ENCODE peak calls at places on chromosomes 12 and 14, in seven cellular contexts. T is endothelial cell of umbilical vein, B is suprapubic skin, R is HCT116, V is transverse colon, H is GM23338, D is stomach. Y is an unnamed sample.

GRCh38 chr12:130764073-130764472 is 48.0 kb upstream of the RIMBP2 start:
- DNase-seq in H (no peak), D (no peak), R (peak), T (peak), V (no peak), B (no peak), Y (no peak)

GRCh38 chr12:11949738-11950403 is 120.9 kb upstream of the BCL2L14 start:
- DNase-seq in T (no peak), V (no peak), B (no peak), R (no peak), H (no peak), D (peak), Y (no peak)

GRCh38 chr12:70581199-70581598 is 56.0 kb downstream of the PTPRB start:
- DNase-seq in H (no peak), B (no peak), T (no peak), D (no peak), V (no peak), R (no peak), Y (no peak)

GRCh38 chr12:27571463-27571862 is 47.5 kb downstream of the PPFIBP1 start:
- DNase-seq in T (peak), H (no peak), V (no peak), R (no peak), D (no peak), B (no peak), Y (no peak)

GRCh38 chr12:132003846-132004245 is 54.1 kb downstream of the EP400 start:
- DNase-seq in H (no peak), T (peak), B (no peak), D (no peak), R (no peak), V (no peak), Y (no peak)

GRCh38 chr12:1917172-1918070 is 1.0 kb downstream of the CACNA2D4 start:
- DNase-seq in T (no peak), D (peak), B (peak), R (no peak), H (no peak), V (no peak), Y (no peak)

GRCh38 chr14:57875296-57875695 is 9.4 kb upstream of the SLC35F4 start:
- DNase-seq in T (no peak), D (no peak), H (no peak), B (no peak), R (no peak), V (no peak), Y (no peak)

GRCh38 chr12:109606261-109607028 is 32.9 kb downstream of the MVK start:
- DNase-seq in B (no peak), T (no peak), V (no peak), H (peak), D (no peak), R (no peak), Y (no peak)

GRCh38 chr12:123057505-123058265 is 77.2 kb downstream of the ARL6IP4 start:
- DNase-seq in D (no peak), R (no peak), H (no peak), B (no peak), V (no peak), T (no peak), Y (no peak)

GRCh38 chr14:103744621-103745395 is 29.2 kb downstream of the ZFYVE21 start:
- DNase-seq in V (no peak), H (no peak), B (peak), T (no peak), D (no peak), R (no peak), Y (no peak)

GRCh38 chr12:68175566-68176033 is 16.1 kb upstream of the IFNG start:
- DNase-seq in B (no peak), D (no peak), V (peak), R (no peak), H (no peak), T (no peak), Y (no peak)

GRCh38 chr12:75334384-75335030 is at the start of gene GLIPR1L1:
- DNase-seq in D (peak), T (peak), R (peak), H (peak), V (peak), B (peak), Y (peak)

GRCh38 chr14:60722163-60722835 is 1.9 kb downstream of the SIX4 start:
- DNase-seq in H (peak), B (peak), D (peak), V (peak), R (no peak), T (peak), Y (no peak)

GRCh38 chr12:62466018-62466595 is 519 bp upstream of the MON2 start:
- DNase-seq in V (peak), R (no peak), H (peak), B (no peak), T (no peak), D (peak), Y (peak)

GRCh38 chr14:74611672-74612345 is at the start of gene LTBP2:
- DNase-seq in T (no peak), B (no peak), R (no peak), D (no peak), V (no peak), H (peak), Y (no peak)

GRCh38 chr14:74762917-74763802 is at the start of gene YLPM1:
- DNase-seq in R (peak), T (peak), V (peak), B (peak), D (peak), H (peak), Y (peak)

GRCh38 chr12:42815068-42815467 is 225.5 kb upstream of the PRICKLE1 start:
- DNase-seq in D (no peak), V (no peak), B (no peak), H (no peak), R (no peak), T (no peak), Y (no peak)

GRCh38 chr14:62943202-62943601 is 102.1 kb downstream of the KCNH5 start:
- DNase-seq in R (no peak), H (no peak), T (no peak), B (no peak), V (no peak), D (no peak), Y (no peak)

GRCh38 chr12:51863921-51864700 is 15.6 kb upstream of the FIGNL2 start:
- DNase-seq in H (peak), D (no peak), B (no peak), T (no peak), R (no peak), V (no peak), Y (no peak)

GRCh38 chr12:106445981-106446380 is 88.4 kb downstream of the POLR3B start:
- DNase-seq in H (no peak), T (no peak), R (no peak), V (no peak), D (no peak), B (no peak), Y (no peak)

DNA sequence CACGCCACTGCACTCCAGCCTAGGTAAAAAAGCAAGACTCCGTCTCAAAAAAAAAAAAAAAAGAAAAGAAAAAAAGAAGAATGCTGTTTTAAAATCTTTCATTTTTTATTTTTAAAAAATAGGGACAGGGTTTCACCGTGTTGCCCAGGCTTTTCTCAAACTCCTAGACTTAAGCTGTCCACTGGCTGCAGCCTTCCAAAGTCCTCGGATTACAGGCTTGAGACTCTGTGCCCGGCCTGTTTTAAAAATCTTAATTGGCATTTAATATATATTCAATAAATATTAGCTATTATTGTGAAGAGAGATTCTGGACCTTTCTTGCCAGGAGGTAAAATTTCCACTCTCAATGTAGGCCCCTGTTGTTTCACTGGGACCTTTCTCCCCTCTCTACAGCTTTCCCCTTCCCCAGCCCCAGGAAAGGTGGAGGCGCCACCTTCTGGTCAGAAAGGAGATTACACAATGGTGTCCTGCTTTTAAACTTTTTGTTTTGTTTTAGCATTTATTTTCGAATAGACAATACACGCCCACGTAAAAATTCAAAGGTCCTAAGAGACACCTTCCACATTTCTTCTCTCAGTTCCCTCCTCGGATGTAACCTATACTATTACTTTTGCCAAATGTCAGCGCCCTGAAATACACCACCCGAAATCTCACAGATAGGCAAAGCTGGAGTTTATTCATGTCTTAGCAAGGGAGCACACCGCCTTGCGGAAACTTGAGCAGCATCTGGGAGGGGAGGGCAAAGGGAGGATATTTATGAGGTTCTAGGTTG is 23.8 kb upstream of the PHC1 start:
- DNase-seq in D (peak), H (peak), R (no peak), B (no peak), T (peak), V (peak), Y (no peak)
- TF ChIP-seq POLR2AphosphoS5 in D (no peak), H (no peak), R (no peak), B (no peak), T (no peak), V (no peak), Y (no peak)

DNA sequence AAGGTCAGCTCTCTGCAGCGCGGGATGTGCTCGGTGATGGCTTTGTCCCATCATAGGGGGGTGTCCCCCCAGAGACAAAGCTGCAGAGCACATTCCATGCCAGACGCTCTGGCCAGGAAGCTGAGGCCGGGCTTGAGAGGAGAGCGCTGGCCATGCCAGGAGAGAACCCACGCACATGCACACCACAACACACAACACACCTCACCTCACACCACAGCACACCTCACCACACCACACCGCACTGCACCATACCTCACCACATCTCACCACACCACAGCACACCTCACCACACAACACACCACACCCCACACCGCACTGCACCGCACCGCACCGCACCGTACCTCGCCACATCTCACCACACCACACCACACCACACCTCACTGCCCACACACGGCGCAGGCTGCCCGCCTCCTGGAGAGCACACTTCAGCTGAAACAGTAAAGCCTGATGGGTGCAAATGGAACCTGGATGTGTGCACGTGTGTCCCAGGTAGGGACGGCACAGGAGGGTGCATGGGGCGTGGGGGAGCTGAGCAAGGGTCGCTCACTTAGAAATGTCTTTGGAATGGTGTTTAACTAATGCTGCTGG is 10.8 kb downstream of the ANKRD9 start:
- DNase-seq in D (no peak), B (no peak), V (no peak), T (no peak), R (no peak), H (no peak), Y (no peak)
- H3K4me3 ChIP-seq in D (no peak), B (no peak), V (no peak), T (no peak), R (no peak), H (no peak), Y (no peak)

DNA sequence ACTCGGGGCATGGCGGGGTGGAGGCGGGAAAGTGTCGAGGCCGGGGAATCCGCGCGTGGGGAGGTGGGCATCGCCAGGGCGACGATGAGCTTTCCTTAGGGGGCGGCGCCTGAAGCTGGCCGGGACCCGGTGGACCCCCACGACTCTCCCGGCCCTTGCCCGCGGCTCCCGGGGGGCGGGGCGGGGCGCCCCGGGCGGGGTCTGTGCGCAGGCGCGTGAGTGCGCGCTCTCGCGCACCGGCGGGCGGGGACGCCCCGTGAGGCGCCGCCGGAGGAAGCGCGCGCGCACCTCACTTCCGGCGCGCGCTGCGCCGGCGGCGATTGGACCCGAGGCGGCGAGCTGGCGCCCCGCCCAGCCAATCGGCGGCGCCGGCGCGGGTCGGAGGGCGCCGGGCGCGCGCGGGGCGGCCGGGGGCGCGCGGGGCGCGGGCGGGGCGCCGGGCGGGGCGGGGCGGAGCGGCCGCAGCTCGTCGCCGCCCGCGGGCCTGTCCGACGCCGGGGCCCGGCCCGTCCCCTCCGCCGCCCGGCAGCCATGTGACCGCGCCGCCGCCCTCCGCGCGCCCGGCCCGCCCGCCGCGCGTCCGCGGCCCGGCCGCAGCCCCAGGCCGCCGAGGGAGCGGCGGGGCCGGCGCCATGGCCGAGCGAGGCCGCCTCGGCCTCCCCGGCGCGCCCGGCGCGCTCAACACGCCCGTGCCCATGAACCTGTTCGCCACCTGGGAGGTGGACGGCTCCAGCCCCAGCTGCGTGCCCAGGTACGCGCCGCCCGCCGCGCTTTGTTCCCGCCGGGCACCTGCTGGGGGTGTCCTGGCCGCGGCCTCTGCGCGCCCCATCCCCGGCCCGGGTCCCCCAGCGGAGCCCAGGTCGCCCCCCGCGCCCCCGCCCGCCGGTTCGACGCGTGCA is at the start of gene PACS2:
- DNase-seq in T (peak), V (peak), H (peak), R (peak), B (no peak), D (peak), Y (peak)
- TF ChIP-seq POLR2AphosphoS5 in T (no peak), V (no peak), H (no peak), R (peak), B (no peak), D (no peak), Y (no peak)

GRCh38 chr12:50022903-50023302 is 2.4 kb downstream of the RACGAP1 start:
- DNase-seq in B (no peak), R (no peak), V (no peak), D (no peak), T (no peak), H (no peak), Y (no peak)

GRCh38 chr12:50024804-50025186 is 499 bp downstream of the RACGAP1 start:
- DNase-seq in R (no peak), H (peak), D (no peak), T (peak), B (no peak), V (no peak), Y (no peak)

GRCh38 chr12:50025187-50026059 is at the start of gene RACGAP1:
- DNase-seq in V (peak), R (peak), T (peak), B (peak), D (peak), H (peak), Y (peak)

GRCh38 chr12:50026691-50027090 is 1.4 kb upstream of the RACGAP1 start:
- DNase-seq in V (no peak), B (no peak), H (no peak), R (no peak), D (no peak), T (no peak), Y (no peak)

GRCh38 chr12:50024227-50024626 is 1.1 kb downstream of the RACGAP1 start:
- DNase-seq in H (no peak), V (no peak), R (no peak), D (no peak), B (no peak), T (no peak), Y (no peak)
- H3K4me3 ChIP-seq in H (peak), V (peak), R (peak), D (peak), B (peak), T (peak), Y (peak)

DNA sequence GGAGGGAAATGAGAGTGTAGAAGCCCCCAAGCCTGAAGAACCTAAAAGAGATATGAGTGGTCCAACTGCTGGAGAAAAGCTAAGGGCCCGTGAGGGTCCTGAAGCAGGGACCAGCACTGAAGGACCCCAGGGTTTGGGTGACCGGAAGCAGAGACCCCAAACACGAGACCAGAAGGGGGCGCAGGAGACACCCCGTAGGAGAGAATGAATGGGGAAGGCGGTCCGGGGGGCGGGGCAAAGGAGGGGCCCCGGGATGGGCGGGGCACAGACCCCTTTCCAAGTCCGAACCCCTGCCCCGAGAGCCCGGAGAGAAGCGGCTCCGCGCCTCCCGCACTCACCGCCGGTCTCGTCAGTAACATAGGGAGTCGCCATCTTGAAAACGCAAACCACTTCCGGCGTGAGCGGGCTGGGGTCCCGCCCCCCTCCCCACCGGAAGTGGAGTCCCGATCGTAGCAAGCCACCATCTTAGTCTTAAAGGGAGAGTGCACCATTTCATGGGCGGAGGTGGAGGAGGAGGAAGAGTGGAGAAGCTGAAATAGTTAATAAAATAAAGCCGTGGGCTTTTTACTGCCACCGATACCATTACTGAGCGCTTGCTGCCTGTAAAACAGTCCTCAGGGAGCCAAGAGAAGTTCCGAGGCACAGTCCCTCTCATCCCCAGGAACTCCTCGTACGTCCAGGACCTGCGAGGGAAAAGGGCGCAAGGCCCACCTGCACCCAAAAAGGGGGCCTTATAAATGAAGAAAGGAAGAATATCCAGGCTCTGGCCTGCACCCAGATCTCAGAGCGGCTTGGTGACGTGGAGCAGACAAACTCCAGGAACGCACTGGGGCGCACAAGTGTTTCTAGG is 731 bp downstream of the PYM1 start:
- DNase-seq in V (peak), R (peak), T (peak), D (peak), B (peak), H (peak), Y (peak)
- TF ChIP-seq POLR2AphosphoS5 in V (peak), R (peak), T (peak), D (peak), B (peak), H (no peak), Y (peak)

GRCh38 chr14:39016733-39017095 is 86.3 kb downstream of the SEC23A start:
- DNase-seq in D (no peak), T (no peak), R (no peak), V (no peak), H (peak), B (no peak), Y (no peak)
- H3K4me3 ChIP-seq in D (no peak), T (no peak), R (no peak), V (no peak), H (peak), B (no peak), Y (no peak)

DNA sequence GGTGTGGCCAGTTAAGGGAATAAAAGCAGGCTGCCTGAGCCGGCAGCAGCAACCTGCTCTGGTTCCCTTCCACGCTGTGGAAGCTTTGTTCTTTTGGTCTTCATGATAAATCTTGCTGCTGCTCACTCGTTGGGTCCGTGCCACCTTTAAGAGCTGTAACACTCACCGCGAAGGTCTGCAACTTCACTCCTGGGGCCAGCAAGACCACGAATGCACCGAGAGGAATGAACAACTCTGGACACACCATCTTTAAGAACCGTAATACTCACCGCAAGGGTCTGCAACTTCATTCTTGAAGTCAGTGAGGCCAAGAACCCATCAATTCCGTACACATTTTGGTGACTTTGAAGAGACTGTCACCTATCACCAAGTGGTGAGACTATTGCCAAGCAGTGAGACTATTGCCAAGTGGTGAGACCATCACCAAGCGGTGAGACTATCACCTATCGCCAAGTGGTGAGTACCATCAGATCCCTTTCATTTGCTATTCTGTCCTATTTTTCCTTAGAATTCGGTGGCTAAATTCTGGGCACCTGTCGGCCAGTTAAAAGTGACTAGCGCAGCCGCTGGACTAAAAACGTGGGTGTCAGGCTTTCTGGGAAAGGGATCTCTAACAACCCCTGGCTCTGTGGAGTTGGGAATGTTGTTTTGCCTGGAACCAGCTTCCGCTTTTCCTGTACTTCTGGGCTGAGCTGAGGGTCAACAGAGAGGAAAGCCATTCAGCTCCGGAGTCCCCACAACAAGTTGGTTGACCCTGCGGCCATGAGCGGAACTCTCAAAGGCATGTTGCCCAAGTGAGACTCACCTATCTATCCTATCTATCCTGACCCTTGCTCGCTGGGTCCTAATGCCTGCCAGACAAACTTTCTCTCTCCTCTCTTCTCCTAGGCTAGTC is at the start of gene DHRS2:
- DNase-seq in B (no peak), T (no peak), D (no peak), R (peak), V (no peak), H (peak), Y (no peak)
- TF ChIP-seq POLR2AphosphoS5 in B (no peak), T (no peak), D (no peak), R (peak), V (no peak), H (no peak), Y (no peak)

Y was measured in HL-60.